ENCODE peak calls at places on chromosomes 12 and 14, in ten cellular contexts. One of them, this sample, is unnamed.

GRCh38 chr14:73472182-73473114 is 14.1 kb upstream of the NUMB start:
- DNase-seq in upper lobe of left lung: no peak
- DNase-seq in M059J: peak
- DNase-seq in hepatocyte: peak
- DNase-seq in AG20443: peak
- DNase-seq in A549: peak
- DNase-seq in left colon: no peak
- DNase-seq in kidney tubule cell: peak
- DNase-seq in fibroblast of mammary gland: peak
- DNase-seq in H7: peak
- DNase-seq in this sample: peak

GRCh38 chr14:104557086-104557485 is 22.5 kb upstream of the C14orf180 start:
- DNase-seq in upper lobe of left lung: peak
- DNase-seq in M059J: no peak
- DNase-seq in hepatocyte: no peak
- DNase-seq in AG20443: no peak
- DNase-seq in A549: no peak
- DNase-seq in left colon: peak
- DNase-seq in kidney tubule cell: no peak
- DNase-seq in fibroblast of mammary gland: no peak
- DNase-seq in H7: peak
- DNase-seq in this sample: no peak

GRCh38 chr14:90576981-90577660 is 180.3 kb downstream of the CALM1 start:
- DNase-seq in upper lobe of left lung: peak
- DNase-seq in M059J: no peak
- DNase-seq in hepatocyte: no peak
- DNase-seq in AG20443: no peak
- DNase-seq in A549: no peak
- DNase-seq in left colon: no peak
- DNase-seq in kidney tubule cell: no peak
- DNase-seq in fibroblast of mammary gland: peak
- DNase-seq in H7: no peak
- DNase-seq in this sample: no peak

GRCh38 chr12:124646385-124647230 is 79.2 kb upstream of the NCOR2 start:
- DNase-seq in upper lobe of left lung: peak
- DNase-seq in M059J: no peak
- DNase-seq in hepatocyte: no peak
- DNase-seq in AG20443: no peak
- DNase-seq in A549: no peak
- DNase-seq in left colon: no peak
- DNase-seq in kidney tubule cell: no peak
- DNase-seq in fibroblast of mammary gland: no peak
- DNase-seq in H7: no peak
- DNase-seq in this sample: no peak

GRCh38 chr12:34163443-34163842 is 141.1 kb downstream of the ALG10 start:
- DNase-seq in upper lobe of left lung: no peak
- DNase-seq in M059J: no peak
- DNase-seq in hepatocyte: no peak
- DNase-seq in AG20443: no peak
- DNase-seq in A549: no peak
- DNase-seq in left colon: no peak
- DNase-seq in kidney tubule cell: peak
- DNase-seq in fibroblast of mammary gland: no peak
- DNase-seq in H7: no peak
- DNase-seq in this sample: no peak

GRCh38 chr12:47305464-47305863 is 225.7 kb upstream of the AMIGO2 start:
- DNase-seq in upper lobe of left lung: no peak
- DNase-seq in M059J: no peak
- DNase-seq in hepatocyte: no peak
- DNase-seq in AG20443: no peak
- DNase-seq in A549: no peak
- DNase-seq in left colon: no peak
- DNase-seq in kidney tubule cell: no peak
- DNase-seq in fibroblast of mammary gland: no peak
- DNase-seq in H7: no peak
- DNase-seq in this sample: no peak

GRCh38 chr12:106227641-106228319 is 20.0 kb downstream of the CKAP4 start:
- DNase-seq in upper lobe of left lung: peak
- DNase-seq in M059J: no peak
- DNase-seq in hepatocyte: peak
- DNase-seq in AG20443: peak
- DNase-seq in A549: no peak
- DNase-seq in left colon: peak
- DNase-seq in kidney tubule cell: peak
- DNase-seq in fibroblast of mammary gland: peak
- DNase-seq in H7: no peak
- DNase-seq in this sample: no peak

GRCh38 chr12:19515179-19515578 is 75.9 kb downstream of the AEBP2 start:
- DNase-seq in upper lobe of left lung: no peak
- DNase-seq in M059J: no peak
- DNase-seq in hepatocyte: no peak
- DNase-seq in AG20443: no peak
- DNase-seq in A549: peak
- DNase-seq in left colon: no peak
- DNase-seq in kidney tubule cell: peak
- DNase-seq in fibroblast of mammary gland: no peak
- DNase-seq in H7: no peak
- DNase-seq in this sample: no peak

GRCh38 chr12:96500686-96501085 is 11.3 kb downstream of the CFAP54 start:
- DNase-seq in upper lobe of left lung: no peak
- DNase-seq in M059J: peak
- DNase-seq in hepatocyte: no peak
- DNase-seq in AG20443: peak
- DNase-seq in A549: no peak
- DNase-seq in left colon: no peak
- DNase-seq in kidney tubule cell: no peak
- DNase-seq in fibroblast of mammary gland: peak
- DNase-seq in H7: no peak
- DNase-seq in this sample: peak

GRCh38 chr12:127257366-127257935 is 1009.5 kb upstream of the TMEM132C start:
- DNase-seq in upper lobe of left lung: no peak
- DNase-seq in M059J: peak
- DNase-seq in hepatocyte: no peak
- DNase-seq in AG20443: no peak
- DNase-seq in A549: no peak
- DNase-seq in left colon: no peak
- DNase-seq in kidney tubule cell: peak
- DNase-seq in fibroblast of mammary gland: peak
- DNase-seq in H7: no peak
- DNase-seq in this sample: peak

GRCh38 chr12:3371018-3371417 is 120.0 kb upstream of the PRMT8 start:
- DNase-seq in upper lobe of left lung: no peak
- DNase-seq in M059J: no peak
- DNase-seq in hepatocyte: no peak
- DNase-seq in AG20443: no peak
- DNase-seq in A549: no peak
- DNase-seq in left colon: no peak
- DNase-seq in kidney tubule cell: no peak
- DNase-seq in fibroblast of mammary gland: no peak
- DNase-seq in H7: no peak
- DNase-seq in this sample: no peak

GRCh38 chr12:51589060-51589459 is 2.0 kb upstream of the SCN8A start:
- DNase-seq in upper lobe of left lung: no peak
- DNase-seq in M059J: peak
- DNase-seq in hepatocyte: no peak
- DNase-seq in AG20443: no peak
- DNase-seq in A549: no peak
- DNase-seq in left colon: no peak
- DNase-seq in kidney tubule cell: no peak
- DNase-seq in fibroblast of mammary gland: no peak
- DNase-seq in H7: no peak
- DNase-seq in this sample: no peak

GRCh38 chr12:47851303-47851952 is 31.7 kb upstream of the HDAC7 start:
- DNase-seq in upper lobe of left lung: no peak
- DNase-seq in M059J: no peak
- DNase-seq in hepatocyte: no peak
- DNase-seq in AG20443: no peak
- DNase-seq in A549: no peak
- DNase-seq in left colon: no peak
- DNase-seq in kidney tubule cell: no peak
- DNase-seq in fibroblast of mammary gland: no peak
- DNase-seq in H7: no peak
- DNase-seq in this sample: no peak

GRCh38 chr12:25518512-25518911 is 34.6 kb downstream of the LMNTD1 start:
- DNase-seq in upper lobe of left lung: no peak
- DNase-seq in M059J: peak
- DNase-seq in hepatocyte: no peak
- DNase-seq in AG20443: peak
- DNase-seq in A549: no peak
- DNase-seq in left colon: no peak
- DNase-seq in kidney tubule cell: peak
- DNase-seq in fibroblast of mammary gland: peak
- DNase-seq in H7: no peak
- DNase-seq in this sample: peak

GRCh38 chr14:101289230-101289690 is 272.0 kb upstream of the DIO3 start:
- DNase-seq in upper lobe of left lung: no peak
- DNase-seq in M059J: no peak
- DNase-seq in hepatocyte: peak
- DNase-seq in AG20443: no peak
- DNase-seq in A549: no peak
- DNase-seq in left colon: peak
- DNase-seq in kidney tubule cell: no peak
- DNase-seq in fibroblast of mammary gland: no peak
- DNase-seq in H7: no peak
- DNase-seq in this sample: no peak

GRCh38 chr12:124636138-124636968 is 68.9 kb upstream of the NCOR2 start:
- DNase-seq in upper lobe of left lung: no peak
- DNase-seq in M059J: peak
- DNase-seq in hepatocyte: peak
- DNase-seq in AG20443: peak
- DNase-seq in A549: no peak
- DNase-seq in left colon: peak
- DNase-seq in kidney tubule cell: peak
- DNase-seq in fibroblast of mammary gland: peak
- DNase-seq in H7: no peak
- DNase-seq in this sample: peak

GRCh38 chr14:49959822-49960408 is 67.0 kb downstream of the ARF6 start:
- DNase-seq in upper lobe of left lung: no peak
- DNase-seq in M059J: no peak
- DNase-seq in hepatocyte: no peak
- DNase-seq in AG20443: no peak
- DNase-seq in A549: no peak
- DNase-seq in left colon: peak
- DNase-seq in kidney tubule cell: peak
- DNase-seq in fibroblast of mammary gland: no peak
- DNase-seq in H7: no peak
- DNase-seq in this sample: no peak

GRCh38 chr12:120406553-120406952 is 31.4 kb upstream of the COX6A1 start:
- DNase-seq in upper lobe of left lung: no peak
- DNase-seq in M059J: no peak
- DNase-seq in hepatocyte: no peak
- DNase-seq in AG20443: no peak
- DNase-seq in A549: no peak
- DNase-seq in left colon: no peak
- DNase-seq in kidney tubule cell: no peak
- DNase-seq in fibroblast of mammary gland: no peak
- DNase-seq in H7: no peak
- DNase-seq in this sample: no peak

GRCh38 chr14:92794547-92794941 is 439 bp downstream of the GOLGA5 start:
- DNase-seq in upper lobe of left lung: peak
- DNase-seq in M059J: peak
- DNase-seq in hepatocyte: peak
- DNase-seq in AG20443: peak
- DNase-seq in A549: no peak
- DNase-seq in left colon: no peak
- DNase-seq in kidney tubule cell: no peak
- DNase-seq in fibroblast of mammary gland: peak
- DNase-seq in H7: peak
- DNase-seq in this sample: no peak

GRCh38 chr12:20950248-20950647 is 139.7 kb downstream of the SLCO1B3 start:
- DNase-seq in upper lobe of left lung: no peak
- DNase-seq in M059J: peak
- DNase-seq in hepatocyte: peak
- DNase-seq in AG20443: peak
- DNase-seq in A549: no peak
- DNase-seq in left colon: no peak
- DNase-seq in kidney tubule cell: peak
- DNase-seq in fibroblast of mammary gland: peak
- DNase-seq in H7: peak
- DNase-seq in this sample: peak